ENCODE peak calls at places on chromosomes 13 and 19, in eight cellular contexts. X is Panc1, U is brain microvascular endothelial cell, E is choroid plexus epithelial cell, S is cardiac fibroblast, Q is cardiac muscle cell, A is retinal pigment epithelial cell, H is neural progenitor cell. T is an unnamed sample.

GRCh38 chr19:1864480-1865171 is 1.2 kb upstream of the KLF16 start:
- DNase-seq in X (no peak), U (no peak), E (peak), S (peak), Q (peak), A (no peak), H (peak), T (no peak)

GRCh38 chr13:95195146-95195545 is 106.1 kb downstream of the ABCC4 start:
- DNase-seq in X (no peak), U (no peak), E (no peak), S (no peak), Q (no peak), A (no peak), H (no peak), T (no peak)

GRCh38 chr19:48900477-48901452 is 653 bp downstream of the NUCB1 start:
- DNase-seq in X (no peak), U (no peak), E (peak), S (peak), Q (no peak), A (no peak), H (no peak), T (peak)

GRCh38 chr13:109989155-109989554 is 202.8 kb upstream of the IRS2 start:
- DNase-seq in X (no peak), U (peak), E (peak), S (no peak), Q (no peak), A (no peak), H (no peak), T (no peak)

GRCh38 chr19:16417660-16418596 is 53.8 kb downstream of the EPS15L1 start:
- DNase-seq in X (peak), U (peak), E (peak), S (peak), Q (peak), A (no peak), H (peak), T (peak)

GRCh38 chr13:99756281-99756680 is 215.3 kb downstream of the ZIC5 start:
- DNase-seq in X (no peak), U (no peak), E (no peak), S (no peak), Q (no peak), A (no peak), H (no peak), T (no peak)

GRCh38 chr19:10896851-10897526 is 25.6 kb downstream of the CARM1 start:
- DNase-seq in X (no peak), U (no peak), E (peak), S (no peak), Q (no peak), A (no peak), H (no peak), T (no peak)

GRCh38 chr13:112899618-112900600 is 69.1 kb upstream of the MCF2L start:
- DNase-seq in X (no peak), U (no peak), E (no peak), S (no peak), Q (no peak), A (no peak), H (no peak), T (no peak)

GRCh38 chr19:50496189-50497029 is 14.6 kb downstream of the JOSD2 start:
- DNase-seq in X (no peak), U (no peak), E (no peak), S (peak), Q (peak), A (no peak), H (peak), T (no peak)

GRCh38 chr13:51034906-51035305 is 76.2 kb downstream of the C13orf42 start:
- DNase-seq in X (no peak), U (no peak), E (no peak), S (no peak), Q (no peak), A (no peak), H (no peak), T (peak)

GRCh38 chr19:3094638-3095374 is 644 bp downstream of the GNA11 start:
- DNase-seq in X (no peak), U (no peak), E (peak), S (peak), Q (peak), A (no peak), H (peak), T (no peak)

GRCh38 chr19:3479177-3479818 is 1.0 kb downstream of the SMIM24 start:
- DNase-seq in X (no peak), U (no peak), E (no peak), S (no peak), Q (peak), A (no peak), H (peak), T (no peak)

GRCh38 chr19:52190679-52191293 is 934 bp downstream of the PPP2R1A start:
- DNase-seq in X (no peak), U (peak), E (peak), S (peak), Q (no peak), A (no peak), H (peak), T (peak)

GRCh38 chr13:87878706-87879105 is 207.5 kb downstream of the SLITRK5 start:
- DNase-seq in X (no peak), U (no peak), E (no peak), S (no peak), Q (no peak), A (peak), H (no peak), T (no peak)

GRCh38 chr19:30536975-30537374 is 164.8 kb downstream of the ZNF536 start:
- DNase-seq in X (no peak), U (no peak), E (no peak), S (no peak), Q (no peak), A (no peak), H (no peak), T (no peak)

GRCh38 chr19:3111586-3112247 is 17.6 kb downstream of the GNA11 start:
- DNase-seq in X (no peak), U (no peak), E (no peak), S (no peak), Q (no peak), A (no peak), H (no peak), T (no peak)

GRCh38 chr19:34391813-34392212 is 12.4 kb upstream of the PDCD2L start:
- DNase-seq in X (no peak), U (no peak), E (no peak), S (no peak), Q (no peak), A (no peak), H (no peak), T (no peak)

GRCh38 chr19:10288662-10289166 is 1.0 kb upstream of the ICAM5 start:
- DNase-seq in X (no peak), U (no peak), E (peak), S (no peak), Q (peak), A (no peak), H (peak), T (peak)

GRCh38 chr19:4806384-4806783 is 14.8 kb downstream of the FEM1A start:
- DNase-seq in X (no peak), U (no peak), E (no peak), S (no peak), Q (no peak), A (no peak), H (no peak), T (no peak)

GRCh38 chr19:39514840-39515550 is at the start of gene SELENOV:
- DNase-seq in X (no peak), U (no peak), E (no peak), S (peak), Q (peak), A (no peak), H (peak), T (no peak)

GRCh38 chr13:50140153-50140552 is 124.9 kb downstream of the KCNRG start:
- DNase-seq in X (no peak), U (no peak), E (no peak), S (no peak), Q (no peak), A (no peak), H (no peak), T (no peak)

GRCh38 chr13:108218044-108218974 is at the start of gene ABHD13:
- DNase-seq in X (peak), U (peak), E (peak), S (peak), Q (peak), A (peak), H (peak), T (peak)

GRCh38 chr13:39915418-39915817 is 260.0 kb downstream of the COG6 start:
- DNase-seq in X (no peak), U (no peak), E (no peak), S (no peak), Q (no peak), A (no peak), H (no peak), T (no peak)

GRCh38 chr19:33902802-33903488 is 106.3 kb downstream of the KCTD15 start:
- DNase-seq in X (no peak), U (no peak), E (no peak), S (no peak), Q (no peak), A (no peak), H (no peak), T (peak)

GRCh38 chr13:60372141-60372540 is 24.9 kb upstream of the TDRD3 start:
- DNase-seq in X (no peak), U (no peak), E (no peak), S (no peak), Q (no peak), A (no peak), H (no peak), T (no peak)

GRCh38 chr13:44155422-44156293 is 218.0 kb upstream of the SERP2 start:
- DNase-seq in X (no peak), U (no peak), E (peak), S (peak), Q (peak), A (no peak), H (peak), T (no peak)

GRCh38 chr13:103799028-103799427 is 732.8 kb upstream of the SLC10A2 start:
- DNase-seq in X (no peak), U (no peak), E (peak), S (no peak), Q (no peak), A (no peak), H (no peak), T (no peak)

GRCh38 chr19:2171349-2172145 is 7.8 kb downstream of the DOT1L start:
- DNase-seq in X (no peak), U (no peak), E (peak), S (peak), Q (peak), A (no peak), H (peak), T (no peak)

GRCh38 chr13:102461302-102461701 is 59.5 kb upstream of the FGF14 start:
- DNase-seq in X (no peak), U (no peak), E (peak), S (no peak), Q (no peak), A (no peak), H (no peak), T (peak)

GRCh38 chr13:112165712-112166111 is 98.8 kb downstream of the SOX1 start:
- DNase-seq in X (no peak), U (no peak), E (no peak), S (no peak), Q (no peak), A (no peak), H (no peak), T (no peak)

GRCh38 chr13:91142572-91142971 is 204.9 kb upstream of the MIR17HG start:
- DNase-seq in X (no peak), U (peak), E (peak), S (peak), Q (no peak), A (no peak), H (no peak), T (peak)

GRCh38 chr19:29119582-29119981 is 93.4 kb downstream of the UQCRFS1 start:
- DNase-seq in X (no peak), U (no peak), E (no peak), S (peak), Q (peak), A (no peak), H (peak), T (no peak)

GRCh38 chr13:44906758-44907157 is 82.5 kb downstream of the NUFIP1 start:
- DNase-seq in X (no peak), U (no peak), E (peak), S (peak), Q (peak), A (peak), H (no peak), T (no peak)

GRCh38 chr19:18322318-18322758 is 538 bp downstream of the LSM4 start:
- DNase-seq in X (no peak), U (peak), E (peak), S (peak), Q (peak), A (peak), H (peak), T (peak)

GRCh38 chr19:14023404-14024235 is 4.3 kb upstream of the RLN3 start:
- DNase-seq in X (no peak), U (peak), E (peak), S (peak), Q (peak), A (no peak), H (peak), T (no peak)
- TF ChIP-seq CTCF in X (peak), U (peak), E (peak), S (peak), Q (peak), A (peak), H (peak), T (peak)

GRCh38 chr13:73782781-73783180 is 351.4 kb downstream of the KLF12 start:
- DNase-seq in X (no peak), U (no peak), E (peak), S (no peak), Q (no peak), A (no peak), H (peak), T (no peak)

GRCh38 chr13:73777134-73777533 is 357.1 kb downstream of the KLF12 start:
- DNase-seq in X (no peak), U (no peak), E (no peak), S (no peak), Q (no peak), A (no peak), H (no peak), T (no peak)

GRCh38 chr13:73779881-73780280 is 354.3 kb downstream of the KLF12 start:
- DNase-seq in X (no peak), U (no peak), E (no peak), S (no peak), Q (no peak), A (no peak), H (no peak), T (no peak)

GRCh38 chr13:73778242-73778864 is 355.9 kb downstream of the KLF12 start:
- DNase-seq in X (no peak), U (no peak), E (no peak), S (no peak), Q (no peak), A (no peak), H (no peak), T (peak)

GRCh38 chr13:73781384-73781783 is 352.8 kb downstream of the KLF12 start:
- DNase-seq in X (no peak), U (no peak), E (no peak), S (no peak), Q (no peak), A (no peak), H (no peak), T (no peak)
- H3K4me3 ChIP-seq in X (no peak), U (no peak), E (no peak), S (no peak), Q (no peak), A (no peak), H (no peak), T (no peak)

DNA sequence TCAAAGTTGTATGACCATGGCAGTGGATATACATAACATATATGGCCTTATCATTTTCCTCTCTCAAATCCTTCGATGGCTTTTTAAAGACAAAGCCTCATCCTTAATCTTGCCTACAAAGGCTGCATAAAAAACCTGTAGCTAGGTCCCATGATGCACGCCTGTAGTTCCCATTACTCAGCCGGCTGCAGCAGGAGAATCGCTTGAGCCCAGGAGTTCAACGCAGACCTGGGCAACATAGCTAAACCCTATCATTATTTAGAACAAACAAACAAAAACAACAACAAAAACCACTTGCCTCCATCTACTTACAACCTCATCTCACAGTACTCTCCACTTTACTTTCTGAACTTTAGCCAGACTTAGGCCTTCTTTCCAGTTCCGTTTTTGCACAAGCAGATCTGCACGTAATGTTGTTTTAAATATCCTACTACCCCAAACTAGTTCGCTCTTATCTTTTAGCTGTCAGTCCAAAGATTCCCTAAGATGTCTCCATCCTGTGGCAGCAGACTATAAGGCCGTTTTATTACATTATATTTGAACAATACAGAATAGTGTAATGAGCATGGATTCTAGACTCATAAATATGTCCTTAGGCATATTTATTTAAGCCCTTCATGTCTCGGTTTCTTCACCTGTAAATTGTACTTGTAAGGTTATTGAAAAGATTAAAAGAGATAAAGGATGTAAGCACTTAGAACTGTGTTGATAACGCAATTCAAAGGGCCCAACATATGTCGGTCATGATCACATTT is 969 bp upstream of the POMP start:
- DNase-seq in X (no peak), U (no peak), E (peak), S (peak), Q (no peak), A (no peak), H (peak), T (peak)
- TF ChIP-seq CTCF in X (no peak), U (peak), E (peak), S (peak), Q (no peak), A (no peak), H (no peak), T (no peak)

GRCh38 chr13:30739646-30740642 is 4.6 kb downstream of the ALOX5AP start:
- DNase-seq in X (no peak), U (peak), E (peak), S (peak), Q (no peak), A (peak), H (peak), T (peak)
- H3K4me3 ChIP-seq in X (peak), U (no peak), E (peak), S (peak), Q (no peak), A (peak), H (no peak), T (no peak)

DNA sequence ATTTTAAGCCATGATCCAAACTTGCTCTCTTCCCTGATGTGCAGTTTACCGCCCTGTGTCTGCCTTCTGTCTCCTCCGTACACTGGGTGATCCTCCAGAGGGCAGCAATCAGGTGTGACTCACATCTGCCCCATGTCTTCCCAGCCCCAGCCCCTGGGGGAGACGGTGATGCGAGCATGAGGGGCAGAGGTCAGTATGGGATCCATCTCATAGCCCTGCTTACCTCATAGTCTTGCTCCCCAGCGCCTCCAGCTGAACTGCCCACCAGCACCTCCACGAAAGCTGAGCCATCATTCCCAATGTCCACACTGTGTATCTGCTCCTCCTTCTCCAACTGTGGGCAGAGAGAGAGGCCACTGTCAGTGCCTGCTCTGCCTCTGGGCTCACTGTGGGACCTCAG is 14.6 kb downstream of the XRCC1 start:
- DNase-seq in X (no peak), U (peak), E (peak), S (peak), Q (no peak), A (no peak), H (no peak), T (no peak)
- TF ChIP-seq CTCF in X (no peak), U (peak), E (peak), S (peak), Q (no peak), A (no peak), H (no peak), T (peak)

DNA sequence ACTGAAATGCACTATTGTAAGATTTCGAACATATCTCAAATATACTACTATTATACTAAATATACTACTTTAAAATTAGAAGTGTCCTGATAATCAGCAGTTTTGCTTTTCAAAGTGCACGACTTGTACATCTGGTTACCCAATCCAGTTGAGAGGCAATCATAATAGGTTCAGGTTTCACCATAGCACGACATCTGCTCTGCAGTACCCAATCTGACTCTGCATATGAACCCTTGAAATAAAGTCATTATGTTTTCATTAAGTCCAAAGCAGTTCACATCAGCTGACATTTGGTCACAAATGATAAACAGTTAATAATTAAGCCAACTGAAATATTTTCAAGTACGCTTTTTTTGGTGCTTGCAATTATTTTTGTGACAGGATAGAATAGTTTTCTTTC is 90.6 kb downstream of the PCDH9 start:
- DNase-seq in X (no peak), U (no peak), E (peak), S (no peak), Q (no peak), A (no peak), H (no peak), T (no peak)
- H3K4me3 ChIP-seq in X (no peak), U (no peak), E (no peak), S (no peak), Q (no peak), A (no peak), H (no peak), T (no peak)